ENCODE peak calls at places on chromosomes 12 and 14, in ten cellular contexts. N is fibroblast of lung, I is sigmoid colon, J is neural progenitor cell, X is tibial nerve, A is A549, B is left ventricle myocardium inferior, Z is Panc1, O is HepG2, L is endodermal cell. Q is an unnamed sample. For H3K4me1, the result is how much of the 10 kb centered on the place peaks cover.

GRCh38 chr14:102848830-102849521 is 71.7 kb downstream of the TRAF3 start:
- DNase-seq in B (peak), X (no peak), Z (no peak), L (no peak), N (peak), O (no peak), A (no peak), J (no peak), I (peak), Q (peak)

GRCh38 chr12:50961708-50962107 is 9.4 kb downstream of the HIGD1C start:
- DNase-seq in O (no peak), Z (no peak), L (no peak), J (no peak), B (no peak), X (no peak), N (peak), A (no peak), I (no peak), Q (no peak)

GRCh38 chr14:105919458-105920150 is 393.2 kb downstream of the TMEM121 start:
- DNase-seq in O (no peak), N (no peak), I (peak), L (no peak), Z (no peak), B (peak), X (no peak), A (no peak), J (no peak), Q (no peak)

GRCh38 chr14:39339003-39339402 is 93.2 kb downstream of the FBXO33 start:
- DNase-seq in X (no peak), B (no peak), Z (no peak), I (no peak), O (peak), A (no peak), L (peak), J (peak), N (no peak), Q (no peak)

GRCh38 chr12:48002773-48003218 is 1.5 kb downstream of the COL2A1 start:
- DNase-seq in Z (no peak), J (peak), O (no peak), X (no peak), L (peak), B (no peak), A (no peak), I (peak), N (peak), Q (no peak)

GRCh38 chr12:58640314-58640713 is 280.0 kb downstream of the LRIG3 start:
- DNase-seq in I (no peak), N (peak), L (no peak), B (no peak), O (no peak), Z (no peak), X (no peak), A (no peak), J (no peak), Q (no peak)

GRCh38 chr12:57380300-57380699 is 50.5 kb downstream of the R3HDM2 start:
- DNase-seq in X (no peak), I (no peak), J (no peak), B (no peak), Z (no peak), O (no peak), N (no peak), A (no peak), L (no peak), Q (no peak)

GRCh38 chr14:26867171-26867757 is 269.4 kb upstream of the NOVA1 start:
- DNase-seq in N (no peak), A (no peak), O (no peak), J (peak), Z (peak), I (no peak), L (peak), B (no peak), X (no peak), Q (no peak)

GRCh38 chr12:57619434-57620244 is 8.4 kb downstream of the ARHGEF25 start:
- DNase-seq in X (no peak), I (peak), N (no peak), J (peak), O (no peak), L (peak), Z (no peak), B (no peak), A (no peak), Q (peak)

GRCh38 chr12:32214723-32215122 is 108.1 kb downstream of the BICD1 start:
- DNase-seq in N (no peak), X (no peak), L (no peak), B (no peak), A (no peak), Z (no peak), J (no peak), O (no peak), I (no peak), Q (no peak)

DNA sequence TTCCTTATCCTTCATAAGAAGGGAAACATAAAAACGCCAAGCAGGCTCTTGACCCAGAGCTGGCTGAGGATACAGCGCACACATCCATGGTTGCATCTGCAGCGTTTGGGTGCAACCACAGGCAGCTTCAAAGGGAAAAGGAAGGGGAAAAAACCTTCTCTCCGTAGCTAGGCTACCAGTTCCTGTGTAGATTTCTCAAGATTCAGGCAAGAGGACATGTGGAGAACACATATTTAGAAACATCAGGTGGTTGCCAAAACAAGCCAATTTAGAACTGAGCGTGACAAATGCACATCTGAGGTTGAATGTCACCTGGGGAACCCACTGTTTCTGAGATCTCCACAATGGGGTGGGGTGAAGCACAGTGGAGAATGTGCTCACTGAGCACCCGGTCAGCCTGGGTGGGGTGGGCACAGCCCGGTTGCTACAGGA is 78.3 kb upstream of the BDKRB2 start:
- DNase-seq in O (no peak), N (no peak), B (no peak), X (no peak), L (no peak), A (no peak), J (no peak), I (no peak), Z (no peak), Q (no peak)
- H3K4me1 ChIP-seq in O (under half), N (under half), B (under half), X (under half), L (under half), A (under half), J (under half), I (under half), Z (under half), Q (under half)

GRCh38 chr14:68820536-68820935 is 27.7 kb upstream of the ZFP36L1 start:
- DNase-seq in X (no peak), B (no peak), A (no peak), N (no peak), O (no peak), L (no peak), Z (no peak), J (no peak), I (no peak), Q (no peak)

GRCh38 chr14:68817513-68818212 is 24.8 kb upstream of the ZFP36L1 start:
- DNase-seq in J (no peak), A (no peak), I (no peak), B (no peak), X (no peak), L (peak), O (no peak), Z (no peak), N (no peak), Q (no peak)

GRCh38 chr14:68820119-68820518 is 27.3 kb upstream of the ZFP36L1 start:
- DNase-seq in B (no peak), I (no peak), X (no peak), Z (no peak), A (no peak), O (no peak), J (no peak), L (peak), N (no peak), Q (no peak)

GRCh38 chr14:68820999-68821683 is 28.3 kb upstream of the ZFP36L1 start:
- DNase-seq in Z (no peak), N (no peak), X (no peak), A (no peak), I (no peak), B (no peak), L (peak), O (no peak), J (no peak), Q (no peak)

GRCh38 chr14:68819260-68819691 is 26.4 kb upstream of the ZFP36L1 start:
- DNase-seq in Z (no peak), I (peak), O (no peak), A (no peak), J (peak), B (no peak), N (peak), L (peak), X (no peak), Q (peak)
- H3K4me1 ChIP-seq in Z (under half), I (half or more), O (half or more), A (under half), J (under half), B (under half), N (under half), L (under half), X (under half), Q (under half)

DNA sequence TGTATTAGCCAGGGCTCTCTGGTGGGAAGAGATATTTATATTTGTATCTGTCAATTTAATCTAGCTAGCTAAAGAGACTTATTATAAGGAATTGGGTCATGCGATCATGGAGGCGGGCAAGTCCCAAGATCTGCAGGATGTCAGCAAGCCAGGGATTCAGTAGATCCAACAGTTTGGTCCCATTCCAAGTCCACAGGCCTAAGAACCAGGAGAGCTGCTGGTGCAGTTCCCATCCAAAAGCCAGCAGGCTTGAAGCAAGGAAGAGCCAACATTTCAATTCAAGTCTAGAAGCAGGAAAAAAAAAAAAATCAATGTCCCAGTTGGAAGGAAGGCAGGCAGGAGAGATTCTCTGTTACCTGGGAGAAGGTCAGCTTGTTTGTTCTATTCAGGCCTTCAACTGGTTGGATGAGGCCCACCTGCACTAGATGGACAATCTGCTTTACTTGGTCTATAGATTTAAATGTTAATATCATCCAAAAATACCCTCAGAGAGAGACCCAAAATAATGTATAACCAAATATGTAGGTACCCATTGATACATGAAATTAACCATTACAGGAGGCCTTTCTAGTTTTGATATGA is 60.7 kb upstream of the BCAT1 start:
- DNase-seq in N (no peak), Z (no peak), A (no peak), J (no peak), L (no peak), O (no peak), B (no peak), I (no peak), X (no peak), Q (no peak)
- H3K4me1 ChIP-seq in N (under half), Z (under half), A (under half), J (under half), L (under half), O (under half), B (under half), I (under half), X (under half), Q (under half)

GRCh38 chr12:65881965-65882413 is 57.7 kb downstream of the HMGA2 start:
- DNase-seq in Z (no peak), A (no peak), I (peak), X (peak), L (peak), B (peak), N (peak), J (peak), O (no peak), Q (no peak)

GRCh38 chr12:65878540-65878939 is 54.3 kb downstream of the HMGA2 start:
- DNase-seq in X (no peak), J (peak), N (peak), I (no peak), B (no peak), O (no peak), A (no peak), L (peak), Z (no peak), Q (no peak)

GRCh38 chr12:65877836-65878235 is 53.6 kb downstream of the HMGA2 start:
- DNase-seq in Z (no peak), A (no peak), L (no peak), X (no peak), O (no peak), B (no peak), N (no peak), J (no peak), I (no peak), Q (no peak)

GRCh38 chr12:65881348-65881961 is 57.2 kb downstream of the HMGA2 start:
- DNase-seq in I (peak), L (no peak), J (peak), N (peak), X (peak), Z (no peak), O (no peak), A (no peak), B (peak), Q (no peak)

GRCh38 chr12:65879878-65880277 is 55.6 kb downstream of the HMGA2 start:
- DNase-seq in J (no peak), Z (no peak), B (no peak), A (no peak), X (no peak), N (peak), L (no peak), I (no peak), O (no peak), Q (peak)
- H3K4me1 ChIP-seq in J (under half), Z (half or more), B (under half), A (under half), X (under half), N (under half), L (under half), I (under half), O (half or more), Q (under half)